ENCODE peak calls at places on chromosomes 3 and 15, in ten cellular contexts. I, Q, S, T, F, D, R, J, O and X are unnamed samples. For H3K4me1, the result is how much of the 10 kb centered on the place peaks cover.

GRCh38 chr3:57864853-57865252 is 108.7 kb downstream of the SLMAP start:
- DNase-seq in D (no peak), J (peak), Q (no peak), S (no peak), I (no peak), R (no peak), O (no peak), F (no peak), T (no peak), X (no peak)

GRCh38 chr3:69747511-69748248 is 8.4 kb downstream of the MITF start:
- DNase-seq in O (no peak), I (no peak), S (no peak), D (no peak), R (no peak), T (no peak), Q (no peak), F (no peak), J (no peak), X (no peak)

GRCh38 chr3:45761831-45762230 is 34.5 kb downstream of the SLC6A20 start:
- DNase-seq in Q (no peak), F (peak), O (no peak), S (no peak), I (no peak), D (no peak), R (no peak), J (no peak), T (no peak), X (no peak)

GRCh38 chr3:159252274-159252673 is 450.4 kb downstream of the MFSD1 start:
- DNase-seq in O (no peak), D (no peak), F (no peak), T (no peak), S (no peak), Q (no peak), R (no peak), I (no peak), J (peak), X (no peak)

GRCh38 chr15:89809093-89809786 is 5.4 kb downstream of the ANPEP start:
- DNase-seq in F (no peak), Q (no peak), O (peak), J (peak), T (no peak), R (peak), D (peak), S (peak), I (no peak), X (no peak)

GRCh38 chr3:183278479-183279088 is 25.5 kb downstream of the B3GNT5 start:
- DNase-seq in Q (no peak), D (no peak), R (no peak), F (no peak), O (no peak), S (no peak), I (no peak), J (no peak), T (no peak), X (no peak)

GRCh38 chr15:91291673-91292072 is 191.6 kb downstream of the SV2B start:
- DNase-seq in Q (no peak), O (no peak), I (peak), R (no peak), S (peak), J (no peak), F (no peak), T (peak), D (no peak), X (no peak)

GRCh38 chr15:93074596-93074995 is 14.4 kb downstream of the RGMA start:
- DNase-seq in Q (no peak), I (no peak), T (no peak), J (no peak), F (no peak), O (no peak), S (no peak), D (no peak), R (no peak), X (no peak)

GRCh38 chr3:64240445-64240844 is 15.2 kb upstream of the PRICKLE2 start:
- DNase-seq in Q (no peak), D (no peak), S (no peak), R (no peak), I (no peak), J (no peak), F (no peak), O (no peak), T (no peak), X (no peak)

GRCh38 chr15:48470096-48470495 is 138.9 kb downstream of the DUT start:
- DNase-seq in J (no peak), F (no peak), O (no peak), Q (no peak), R (no peak), I (no peak), T (no peak), S (no peak), D (no peak), X (no peak)
- TF ChIP-seq POLR2AphosphoS5 in J (no peak), F (no peak), O (no peak), Q (no peak), R (no peak), I (no peak), T (no peak), S (no peak), D (no peak), X (no peak)

GRCh38 chr3:50170689-50171088 is 15.6 kb downstream of the SEMA3F start:
- DNase-seq in D (no peak), T (peak), O (no peak), I (no peak), S (no peak), J (peak), R (peak), Q (no peak), F (no peak), X (no peak)
- H3K4me1 ChIP-seq in D (under half), T (under half), O (half or more), I (under half), S (under half), J (half or more), R (half or more), Q (half or more), F (under half), X (under half)

DNA sequence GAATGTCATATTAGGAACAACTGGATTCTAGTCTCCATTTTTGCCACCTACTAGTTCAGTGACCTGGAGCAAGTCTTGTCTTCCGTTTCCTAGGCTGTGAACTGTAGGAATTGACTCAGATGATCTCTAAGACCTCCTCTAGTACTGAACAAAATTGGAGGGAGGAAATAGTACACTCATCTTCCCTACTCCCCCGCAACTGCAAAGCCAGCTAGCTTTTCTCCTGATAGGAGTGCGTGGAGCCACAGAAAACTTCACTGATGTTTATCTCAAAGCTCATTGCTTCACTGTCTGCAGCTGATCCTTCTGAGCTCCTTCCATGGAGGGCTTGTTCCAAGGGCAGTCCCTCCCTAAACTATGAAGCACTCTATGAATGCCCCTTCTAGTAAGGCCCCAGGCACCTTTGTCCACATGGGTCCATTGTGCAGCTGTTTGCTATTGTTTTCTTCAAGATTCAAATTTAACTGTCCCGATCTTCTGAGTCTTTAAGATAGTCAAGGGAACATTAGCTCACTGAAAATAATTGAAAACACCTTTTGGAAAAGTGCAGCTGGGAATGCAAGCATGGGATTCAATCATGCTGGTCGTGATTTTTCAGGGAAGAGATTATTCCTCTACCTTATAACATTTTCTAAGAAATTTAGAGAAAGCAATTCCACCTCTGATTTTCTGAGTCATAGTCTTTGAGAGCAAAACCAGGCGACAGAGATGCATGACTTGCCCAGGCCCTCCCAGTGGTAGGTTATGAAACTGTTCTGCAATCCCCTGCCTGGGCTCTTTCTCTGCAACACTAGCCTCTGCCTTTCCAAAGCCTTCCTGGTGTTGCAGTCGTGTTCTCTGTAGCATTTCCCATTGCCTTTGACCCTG is 24.3 kb downstream of the FILIP1L start:
- DNase-seq in D (no peak), I (peak), S (no peak), O (no peak), Q (no peak), R (peak), F (no peak), J (no peak), T (peak), X (no peak)
- TF ChIP-seq CTCF in D (no peak), I (peak), S (peak), O (no peak), Q (peak), R (peak), F (no peak), J (peak), T (peak), X (no peak)

DNA sequence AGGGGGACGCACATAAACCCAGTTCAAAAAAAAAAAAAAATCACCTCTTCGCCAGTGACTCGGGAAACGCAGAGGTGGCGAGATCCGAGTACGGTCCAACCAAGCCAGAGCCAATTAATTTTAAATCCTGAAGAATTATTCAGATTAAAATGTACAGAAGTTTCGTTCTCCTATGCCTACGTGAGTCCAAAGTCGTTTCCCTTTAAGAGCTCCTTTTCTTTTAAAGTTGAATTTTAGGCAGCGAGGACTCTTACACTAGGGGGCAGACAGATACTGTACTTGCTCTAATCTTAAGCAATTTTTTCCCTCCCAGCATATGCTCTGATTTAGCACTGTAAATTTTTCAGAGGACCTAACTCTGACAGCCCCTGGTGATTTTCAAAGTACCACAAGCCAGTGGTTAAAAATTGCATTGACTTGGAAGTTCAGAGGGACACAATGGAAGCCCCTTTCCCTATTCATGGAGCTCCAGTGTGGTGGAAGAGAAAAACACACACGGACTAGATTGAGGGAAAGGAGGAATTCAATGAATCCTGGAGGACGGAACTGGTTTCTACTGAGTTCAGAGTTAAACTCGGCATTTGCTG is 3.3 kb upstream of the NR2F2 start:
- DNase-seq in J (peak), R (peak), Q (no peak), O (no peak), F (peak), D (peak), T (peak), I (peak), S (peak), X (no peak)
- TF ChIP-seq POLR2AphosphoS5 in J (no peak), R (no peak), Q (no peak), O (no peak), F (no peak), D (peak), T (no peak), I (peak), S (no peak), X (no peak)

DNA sequence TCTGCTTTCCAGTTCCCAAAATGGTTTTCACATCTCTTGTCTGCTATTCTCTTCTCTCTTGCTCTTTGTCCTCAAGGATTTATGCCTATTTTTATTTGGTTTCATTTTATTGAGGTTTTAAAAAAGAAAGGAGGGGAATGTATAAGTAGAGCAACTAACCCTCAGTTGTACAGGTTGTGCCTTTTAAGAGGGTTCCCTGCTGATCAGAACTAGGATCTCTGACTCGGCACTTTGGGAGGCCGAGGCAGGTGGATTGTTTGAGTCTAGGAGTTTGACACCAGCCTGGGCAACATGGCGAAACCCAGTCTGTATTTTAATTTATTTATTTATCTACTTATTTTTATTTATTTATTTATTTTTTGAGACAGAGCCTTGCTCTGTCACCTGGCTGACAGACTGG is 123.6 kb downstream of the ZNF609 start:
- DNase-seq in O (no peak), F (no peak), T (no peak), S (no peak), R (no peak), D (no peak), I (no peak), Q (no peak), J (no peak), X (no peak)
- H3K4me1 ChIP-seq in O (under half), F (under half), T (under half), S (under half), R (under half), D (under half), I (under half), Q (under half), J (under half), X (under half)

GRCh38 chr15:98442901-98443300 is 205.4 kb upstream of the IGF1R start:
- DNase-seq in D (peak), O (no peak), F (no peak), Q (no peak), J (no peak), R (no peak), T (no peak), I (no peak), S (no peak), X (no peak)

GRCh38 chr15:98441599-98441998 is 206.7 kb upstream of the IGF1R start:
- DNase-seq in T (no peak), S (no peak), I (no peak), D (no peak), F (no peak), J (no peak), Q (no peak), R (no peak), O (no peak), X (no peak)

GRCh38 chr15:98443483-98443882 is 204.9 kb upstream of the IGF1R start:
- DNase-seq in D (no peak), R (no peak), F (no peak), S (no peak), I (no peak), O (no peak), Q (no peak), J (no peak), T (no peak), X (no peak)

GRCh38 chr15:98440917-98441316 is 207.4 kb upstream of the IGF1R start:
- DNase-seq in O (no peak), D (no peak), J (no peak), F (no peak), I (no peak), T (no peak), R (no peak), Q (no peak), S (no peak), X (no peak)

DNA sequence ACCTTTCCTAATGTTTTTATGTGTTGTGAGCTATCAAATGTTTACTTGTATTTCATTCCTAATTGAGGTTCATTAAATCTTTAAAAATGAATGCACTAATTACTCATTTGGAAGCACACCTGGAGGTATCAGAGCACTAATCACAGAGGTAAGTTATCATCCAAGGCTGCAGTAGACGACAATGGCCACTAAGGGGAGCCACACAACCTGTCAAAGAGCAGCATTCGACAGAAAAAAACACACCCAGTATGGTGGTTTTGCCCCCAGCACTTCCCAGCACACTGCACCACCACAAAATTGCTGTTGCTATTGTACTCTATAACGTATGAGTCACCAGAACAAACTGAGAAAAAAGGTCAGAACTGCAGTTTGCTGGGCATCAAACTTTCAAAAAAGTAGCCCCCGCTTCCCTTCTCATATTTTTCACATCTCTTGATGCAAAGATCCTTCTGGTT is 205.9 kb upstream of the IGF1R start:
- DNase-seq in O (no peak), J (peak), F (peak), D (peak), S (peak), Q (peak), I (peak), T (peak), R (peak), X (peak)
- TF ChIP-seq CTCF in O (peak), J (peak), F (peak), D (peak), S (peak), Q (peak), I (peak), T (peak), R (peak), X (peak)

DNA sequence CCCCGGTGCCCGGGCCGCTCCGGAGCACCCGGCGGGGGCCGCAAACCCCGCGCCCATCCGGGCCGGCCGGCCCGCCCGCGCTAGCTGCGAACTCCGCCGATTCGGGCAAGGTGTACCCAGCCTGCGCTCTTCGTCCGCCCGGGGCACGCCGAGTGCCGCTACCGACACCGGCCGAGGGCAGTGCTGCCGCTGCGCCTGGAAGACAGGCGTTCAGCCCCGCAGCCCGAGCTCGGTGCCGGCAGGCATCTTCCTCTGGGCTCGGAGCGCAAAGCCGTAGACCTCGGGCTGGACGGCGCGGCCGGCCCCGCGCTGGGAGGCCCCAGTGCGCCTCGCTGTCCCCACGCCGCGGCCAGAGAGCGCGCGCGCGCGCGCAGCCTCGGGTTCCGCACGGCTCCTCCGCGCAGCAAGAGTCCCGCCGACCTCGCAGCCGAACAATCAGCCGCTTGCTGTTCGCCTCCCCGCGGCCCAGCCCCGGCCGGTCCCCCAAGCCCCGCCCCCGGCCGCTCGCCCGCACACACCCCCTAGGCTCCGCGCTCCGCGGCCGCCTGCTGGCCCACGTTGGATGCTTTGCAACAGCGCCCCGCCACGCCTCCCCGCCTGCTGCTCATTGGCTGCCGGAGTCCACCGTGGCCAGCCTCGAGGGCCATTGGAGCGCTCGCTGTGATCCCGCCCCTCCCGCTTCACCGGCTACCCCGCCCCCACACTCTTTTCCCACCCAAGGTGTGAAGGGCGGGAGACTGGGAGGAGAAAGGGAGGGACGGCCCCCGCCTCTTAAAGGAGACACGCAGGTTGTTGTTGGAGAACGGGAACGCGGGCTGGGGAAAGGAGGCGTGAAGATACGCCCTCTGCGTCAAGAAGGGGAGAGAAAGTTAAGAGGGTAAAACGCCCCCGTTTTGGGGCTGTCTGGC is at the start of gene LRIG1:
- DNase-seq in F (peak), J (peak), D (peak), R (peak), T (peak), I (peak), S (peak), O (peak), Q (peak), X (peak)
- TF ChIP-seq POLR2AphosphoS5 in F (peak), J (peak), D (peak), R (peak), T (no peak), I (no peak), S (no peak), O (no peak), Q (no peak), X (peak)

DNA sequence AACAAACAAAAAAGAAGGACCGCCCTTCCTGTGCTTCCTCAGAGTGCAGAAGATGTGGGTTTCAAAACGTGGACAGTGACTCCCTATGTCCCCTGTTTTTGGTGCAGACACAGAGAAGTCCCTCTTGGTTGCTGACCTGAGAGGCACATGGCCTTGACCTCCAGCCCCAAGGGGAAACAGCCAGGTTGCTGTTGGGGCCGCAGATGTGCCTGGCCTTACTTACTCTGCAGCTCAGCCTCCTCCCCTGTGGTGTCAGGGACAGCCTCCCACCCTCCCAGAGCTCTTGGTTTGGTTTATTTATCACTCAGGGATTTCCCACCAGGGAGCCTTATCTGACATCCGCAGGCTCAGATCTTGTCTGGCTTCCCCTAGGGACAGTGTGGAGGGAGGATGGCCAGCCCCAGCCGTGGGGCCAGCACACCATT is 134.5 kb upstream of the ABHD17C start:
- DNase-seq in O (no peak), S (peak), T (peak), F (no peak), R (no peak), I (no peak), D (no peak), J (no peak), Q (no peak), X (no peak)
- H3K4me1 ChIP-seq in O (under half), S (under half), T (under half), F (under half), R (under half), I (under half), D (under half), J (under half), Q (under half), X (under half)